ENCODE peak calls at places on chromosomes 4 and X, in six cellular contexts. R, T, J, G, Y and M are unnamed samples.
A peak's percentile ranks its signal among the peaks of the same experiment; 100 is the strongest.

GRCh38 chr4:2647403-2648158 is 108.6 kb downstream of the TNIP2 start:
- DNase-seq in R (no peak), T (no peak), J (no peak), G (peak; percentile 14), Y (peak; percentile 3), M (no peak)

GRCh38 chr4:52250124-52250523 is 199.0 kb downstream of the SPATA18 start:
- DNase-seq in R (peak; percentile 48), T (no peak), J (peak; percentile 59), G (no peak), Y (no peak), M (no peak)

GRCh38 chrX:18288716-18289115 is 65.8 kb downstream of the SCML2 start:
- DNase-seq in R (no peak), T (no peak), J (no peak), G (no peak), Y (no peak), M (no peak)

GRCh38 chr4:164753873-164754488 is at the start of gene SMIM31:
- DNase-seq in R (no peak), T (no peak), J (no peak), G (no peak), Y (no peak), M (no peak)

GRCh38 chr4:99808260-99808857 is 8.3 kb upstream of the DAPP1 start:
- DNase-seq in R (no peak), T (peak; percentile 62), J (peak; percentile 72), G (peak; percentile 37), Y (peak; percentile 43), M (no peak)

GRCh38 chrX:10507181-10507580 is 113.2 kb downstream of the MID1 start:
- DNase-seq in R (no peak), T (no peak), J (no peak), G (no peak), Y (no peak), M (no peak)

GRCh38 chr4:138222041-138222440 is 20.1 kb downstream of the SLC7A11 start:
- DNase-seq in R (no peak), T (no peak), J (no peak), G (no peak), Y (no peak), M (peak; percentile 86)

GRCh38 chr4:55729306-55730142 is 90.1 kb upstream of the EXOC1L start:
- DNase-seq in R (no peak), T (no peak), J (no peak), G (no peak), Y (no peak), M (no peak)

GRCh38 chr4:157992038-157992706 is 180.7 kb downstream of the GASK1B start:
- DNase-seq in R (no peak), T (peak; percentile 15), J (peak; percentile 62), G (no peak), Y (no peak), M (peak; percentile 52)

GRCh38 chr4:113979157-113979972 is at the start of gene ARSJ:
- DNase-seq in R (peak; percentile 66), T (no peak), J (no peak), G (no peak), Y (peak; percentile 42), M (peak; percentile 37)

GRCh38 chr4:143186202-143186601 is 1.5 kb downstream of the USP38 start:
- DNase-seq in R (no peak), T (no peak), J (peak; percentile 3), G (no peak), Y (no peak), M (no peak)

GRCh38 chrX:135463937-135464336 is 42.2 kb downstream of the SMIM10L2A start:
- DNase-seq in R (no peak), T (no peak), J (peak; percentile 10), G (no peak), Y (no peak), M (no peak)
- TF ChIP-seq CTCF in R (no peak), T (peak; percentile 21), J (peak; percentile 52), G (no peak), Y (no peak), M (peak; percentile 33)

DNA sequence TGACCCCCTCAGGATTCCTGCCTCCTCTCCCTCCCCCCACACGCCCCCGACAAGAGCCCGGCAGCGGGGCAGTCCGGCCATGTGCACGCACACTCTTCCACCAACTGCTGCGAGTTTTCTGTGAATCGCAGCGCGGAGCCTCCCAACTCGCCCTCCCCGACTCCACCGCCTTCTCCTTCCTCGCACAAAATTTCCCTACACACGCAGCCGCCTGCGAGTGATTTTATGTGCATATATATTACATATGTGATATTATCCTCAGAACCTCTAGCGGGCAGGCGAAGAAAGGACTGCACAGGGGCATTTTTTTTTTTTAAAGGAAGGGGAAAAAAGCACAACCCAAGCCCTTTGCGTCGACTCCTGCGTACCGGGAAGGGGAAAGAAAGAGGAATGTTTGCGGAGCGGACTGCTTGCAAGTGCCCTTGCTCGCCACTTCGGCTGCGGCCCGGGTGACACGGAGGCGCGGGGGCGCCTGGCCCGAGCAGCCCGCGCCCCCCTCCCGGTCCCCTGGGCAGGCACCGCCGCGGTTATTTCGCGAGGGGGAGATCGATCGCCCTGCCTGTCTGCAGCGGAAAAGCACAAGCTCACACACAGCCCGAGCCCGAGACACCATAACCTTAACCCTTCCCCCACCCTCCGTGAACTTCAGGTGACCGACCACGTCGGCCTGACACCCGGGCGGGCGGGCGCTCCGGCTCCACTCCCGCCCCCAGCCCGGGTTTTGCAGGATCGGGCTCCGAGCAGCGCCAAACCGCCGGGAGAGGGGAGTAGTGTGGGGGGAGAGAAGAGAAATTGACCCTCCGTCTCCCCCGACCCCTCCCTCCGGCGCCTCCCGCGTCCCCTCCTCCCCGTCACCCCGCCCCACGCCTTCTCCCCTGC is 2.2 kb downstream of the ZNF827 start:
- DNase-seq in R (peak; percentile 73), T (peak; percentile 87), J (peak; percentile 8), G (peak; percentile 26), Y (peak; percentile 67), M (no peak)
- TF ChIP-seq CTCF in R (peak; percentile 24), T (peak; percentile 50), J (no peak), G (no peak), Y (no peak), M (peak; percentile 9)

DNA sequence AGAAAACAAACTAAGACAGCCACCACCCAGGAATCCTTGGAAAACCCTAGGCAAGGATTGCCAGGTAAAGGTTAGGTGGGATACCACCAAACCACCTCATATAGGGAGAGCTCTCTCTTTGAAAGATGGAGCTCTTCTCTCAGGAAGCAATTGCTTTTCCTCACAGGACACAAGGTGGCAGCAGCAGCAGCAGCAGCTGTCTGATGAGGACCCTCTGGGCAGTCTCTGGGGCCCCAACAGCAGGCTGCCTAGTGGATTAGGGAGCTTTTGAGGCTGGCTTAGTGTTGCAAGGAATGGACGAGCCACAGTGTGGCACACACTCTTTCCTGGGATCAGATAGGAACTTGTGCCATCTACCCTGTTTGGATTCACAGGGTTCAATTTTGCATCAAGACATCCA is 41.4 kb upstream of the CHRDL1 start:
- DNase-seq in R (no peak), T (no peak), J (no peak), G (no peak), Y (no peak), M (no peak)
- TF ChIP-seq CTCF in R (no peak), T (no peak), J (peak; percentile 6), G (no peak), Y (no peak), M (no peak)

DNA sequence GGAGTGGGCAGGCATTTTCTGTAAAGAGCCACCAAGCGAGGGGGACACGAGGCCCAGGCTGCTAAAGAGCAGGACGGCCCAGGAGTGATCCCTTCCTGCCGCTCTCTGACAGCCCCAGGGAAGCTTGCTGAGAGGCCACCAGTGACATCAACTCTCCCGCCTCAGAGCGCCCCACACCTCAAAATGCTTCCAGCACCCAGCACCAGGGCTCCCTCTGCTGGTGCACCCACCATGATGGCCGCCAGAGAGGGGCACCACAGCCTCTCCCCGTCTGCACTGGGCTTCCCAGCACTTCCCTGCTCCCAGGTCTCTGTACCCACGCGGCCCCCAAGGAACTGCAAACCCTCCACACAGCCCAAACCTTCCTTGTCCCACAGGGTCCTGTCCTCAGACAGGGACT is 40.4 kb downstream of the GAK start:
- DNase-seq in R (no peak), T (no peak), J (peak; percentile 52), G (no peak), Y (no peak), M (no peak)
- TF ChIP-seq CTCF in R (no peak), T (no peak), J (peak; percentile 34), G (no peak), Y (no peak), M (peak; percentile 10)

GRCh38 chrX:102126863-102127262 is 1.4 kb downstream of the TCEAL2 start:
- DNase-seq in R (no peak), T (no peak), J (no peak), G (no peak), Y (no peak), M (no peak)

GRCh38 chrX:102129473-102129872 is 4.0 kb downstream of the TCEAL2 start:
- DNase-seq in R (no peak), T (no peak), J (peak; percentile 6), G (no peak), Y (no peak), M (no peak)
- TF ChIP-seq CTCF in R (peak; percentile 18), T (no peak), J (peak; percentile 33), G (no peak), Y (peak; percentile 45), M (peak; percentile 42)

GRCh38 chr4:174254613-174255012 is 28.9 kb downstream of the FBXO8 start:
- DNase-seq in R (no peak), T (no peak), J (no peak), G (no peak), Y (no peak), M (no peak)
- TF ChIP-seq CTCF in R (no peak), T (no peak), J (no peak), G (no peak), Y (no peak), M (no peak)